ENCODE peak calls at places on chromosomes 2 and 18, in nine cellular contexts. I is breast epithelium, M is heart left ventricle, U is HepG2, F is transverse colon, S is stomach, X is uterus, V is body of pancreas, H is A549. L is an unnamed sample.

GRCh38 chr2:148130571-148130970 is 109.7 kb downstream of the MBD5 start:
- DNase-seq in U (peak; percentile 34), H (peak; percentile 4), X (no peak), I (no peak), V (no peak), M (no peak), S (no peak), F (no peak), L (no peak)

GRCh38 chr2:185857676-185858075 is 119.1 kb downstream of the FSIP2 start:
- DNase-seq in I (no peak), U (no peak), S (no peak), H (no peak), V (no peak), M (no peak), F (no peak), X (no peak), L (no peak)

GRCh38 chr2:60796573-60797509 is 40.8 kb downstream of the PAPOLG start:
- DNase-seq in F (no peak), S (no peak), I (no peak), U (no peak), M (no peak), H (no peak), X (no peak), V (no peak), L (no peak)

GRCh38 chr2:122692400-122693083 is 937.1 kb downstream of the TSN start:
- DNase-seq in S (no peak), I (no peak), U (no peak), X (no peak), V (no peak), H (no peak), F (no peak), M (no peak), L (no peak)

GRCh38 chr2:225429718-225430117 is 30.2 kb downstream of the NYAP2 start:
- DNase-seq in F (no peak), M (no peak), U (no peak), X (no peak), S (peak; percentile 30), I (no peak), H (no peak), V (peak; percentile 76), L (no peak)

GRCh38 chr2:225464346-225465025 is 65.0 kb downstream of the NYAP2 start:
- DNase-seq in S (no peak), X (no peak), V (no peak), U (no peak), F (no peak), I (no peak), H (no peak), M (no peak), L (no peak)

GRCh38 chr2:205680067-205680466 is 2.2 kb upstream of the NRP2 start:
- DNase-seq in F (peak; percentile 53), U (peak; percentile 76), I (no peak), M (no peak), S (peak; percentile 39), V (peak; percentile 49), X (peak; percentile 73), H (peak; percentile 59), L (no peak)

GRCh38 chr2:18074476-18074875 is 196.0 kb downstream of the KCNS3 start:
- DNase-seq in H (no peak), M (no peak), V (no peak), X (no peak), F (no peak), S (no peak), U (no peak), I (no peak), L (no peak)

GRCh38 chr2:179336782-179337534 is 72.3 kb upstream of the SESTD1 start:
- DNase-seq in X (no peak), I (no peak), F (no peak), H (no peak), U (no peak), M (peak; percentile 24), V (no peak), S (no peak), L (no peak)

GRCh38 chr18:74064510-74064909 is 83.1 kb downstream of the FBXO15 start:
- DNase-seq in U (no peak), F (no peak), S (no peak), M (no peak), H (no peak), X (no peak), V (no peak), I (no peak), L (no peak)

GRCh38 chr2:128442053-128442751 is 123.5 kb upstream of the HS6ST1 start:
- DNase-seq in I (peak; percentile 30), X (peak; percentile 7), H (no peak), V (peak; percentile 32), S (peak; percentile 54), U (peak; percentile 57), F (peak; percentile 62), M (no peak), L (peak; percentile 79)

GRCh38 chr18:45962866-45963265 is 4.3 kb downstream of the EPG5 start:
- DNase-seq in H (no peak), S (no peak), U (no peak), F (no peak), V (no peak), I (no peak), X (no peak), M (no peak), L (no peak)

GRCh38 chr2:95073856-95074662 is 47.5 kb downstream of the MRPS5 start:
- DNase-seq in M (no peak), S (no peak), X (no peak), V (no peak), U (no peak), F (no peak), H (no peak), I (no peak), L (no peak)

GRCh38 chr2:80303825-80304521 is 579 bp downstream of the LRRTM1 start:
- DNase-seq in F (no peak), S (no peak), X (no peak), M (no peak), U (no peak), I (no peak), V (no peak), H (no peak), L (no peak)

GRCh38 chr2:127321306-127321705 is 27.4 kb upstream of the ERCC3 start:
- DNase-seq in F (no peak), M (no peak), V (no peak), I (no peak), X (no peak), H (no peak), S (no peak), U (peak; percentile 43), L (no peak)

GRCh38 chr18:39946623-39947061 is 2008.4 kb upstream of the PIK3C3 start:
- DNase-seq in V (peak; percentile 10), X (no peak), I (peak; percentile 69), F (no peak), H (peak; percentile 5), S (no peak), U (no peak), M (no peak), L (peak; percentile 8)

GRCh38 chr18:23740105-23740830 is 51.0 kb downstream of the LAMA3 start:
- DNase-seq in H (no peak), F (peak; percentile 40), V (no peak), X (peak; percentile 55), U (no peak), S (no peak), M (no peak), I (no peak), L (no peak)

GRCh38 chr2:128722469-128722868 is 403.8 kb upstream of the HS6ST1 start:
- DNase-seq in U (no peak), X (no peak), I (no peak), H (no peak), M (no peak), V (no peak), S (no peak), F (no peak), L (no peak)

GRCh38 chr2:51301376-51301775 is 269.4 kb upstream of the NRXN1 start:
- DNase-seq in F (no peak), U (no peak), X (no peak), S (no peak), M (no peak), H (no peak), I (no peak), V (no peak), L (no peak)

DNA sequence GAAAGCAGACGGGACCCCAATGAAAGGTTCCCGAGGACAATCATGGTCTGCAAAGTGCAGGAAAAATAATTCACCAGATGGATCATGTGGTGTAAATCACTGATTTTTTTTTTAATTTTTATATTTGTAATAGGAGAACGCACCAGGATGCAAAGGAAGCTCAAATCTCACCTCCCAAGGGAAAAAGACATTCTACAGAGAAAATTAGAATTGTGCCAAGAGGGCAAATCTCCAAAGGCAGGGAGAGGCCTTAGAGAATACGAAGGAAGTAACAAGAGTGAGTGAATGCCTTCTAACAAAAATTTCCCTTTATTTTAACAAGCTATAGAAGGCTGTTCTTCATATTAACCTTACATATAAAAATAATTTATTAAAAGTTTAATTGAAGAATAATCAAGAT is 90.9 kb downstream of the ANKRD44 start:
- DNase-seq in X (no peak), F (no peak), I (no peak), M (no peak), H (no peak), V (no peak), S (no peak), U (no peak), L (no peak)
- H3K4me3 ChIP-seq in X (no peak overlapping the region), F (no peak overlapping the region), I (no peak overlapping the region), M (no peak overlapping the region), H (no peak overlapping the region), V (no peak overlapping the region), S (no peak overlapping the region), U (no peak overlapping the region), L (no peak overlapping the region)

DNA sequence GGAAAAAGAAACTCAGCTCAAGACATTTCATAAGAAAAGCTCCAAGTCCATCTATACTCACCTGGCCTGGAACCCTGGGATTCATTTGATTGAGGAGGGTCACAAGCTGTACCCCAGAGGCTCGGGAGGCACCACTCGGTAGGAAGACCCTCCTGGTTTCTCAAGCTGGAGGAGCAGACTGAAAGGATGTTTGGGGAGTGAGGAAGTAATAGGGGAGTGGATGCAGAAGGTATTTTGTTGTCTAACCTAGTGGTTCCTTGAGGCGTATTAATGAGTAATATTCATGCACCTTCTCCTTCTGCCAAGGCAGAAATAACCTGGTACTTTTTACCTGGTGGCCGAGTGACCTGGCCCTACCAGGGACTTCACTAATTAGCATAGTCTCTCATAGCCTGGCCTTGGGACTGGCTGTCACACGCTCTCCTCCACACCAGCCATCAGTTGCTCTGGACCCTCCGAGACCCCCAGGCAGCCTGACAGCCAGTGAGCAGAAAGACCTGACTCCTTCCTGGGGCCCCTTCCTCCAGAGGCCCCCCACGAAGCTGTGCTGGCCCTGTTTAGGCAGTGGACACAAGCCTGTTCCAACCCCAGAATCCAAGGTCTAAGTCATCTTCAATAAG is 161.4 kb downstream of the BCL2 start:
- DNase-seq in M (no peak), V (no peak), F (no peak), X (no peak), U (no peak), H (no peak), S (no peak), I (no peak), L (no peak)
- TF ChIP-seq POLR2A in M (no peak), V (no peak), F (no peak), X (no peak), U (no peak), H (no peak), S (no peak), I (no peak), L (no peak)

GRCh38 chr2:233356546-233357308 is 2.4 kb downstream of the DGKD start:
- DNase-seq in M (no peak), F (peak; percentile 10), U (no peak), V (no peak), I (no peak), X (no peak), H (no peak), S (no peak), L (no peak)
- H3K4me3 ChIP-seq in M (no peak overlapping the region), F (no peak overlapping the region), U (no peak overlapping the region), V (no peak overlapping the region), I (no peak overlapping the region), X (no peak overlapping the region), H (peak overlapping the region; percentile 74), S (no peak overlapping the region), L (no peak overlapping the region)

GRCh38 chr2:208031608-208032019 is 6.3 kb upstream of the PLEKHM3 start:
- DNase-seq in S (no peak), I (peak; percentile 26), V (no peak), H (no peak), F (no peak), M (no peak), U (peak; percentile 92), X (no peak), L (peak; percentile 37)
- TF ChIP-seq POLR2A in S (no peak), I (no peak), V (no peak), H (no peak), F (no peak), M (no peak), U (no peak), X (no peak), L (no peak)